ENCODE peak calls at places on chromosome 19, in ten cellular contexts. B, Z, X, S, C, H, Y, P, U and L are unnamed samples. For H3K36me3, the result is how much of the 10 kb centered on the place peaks cover.

GRCh38 chr19:47729468-47729798 is 15.9 kb upstream of the NOP53 start:
- DNase-seq in B (no peak), Z (peak), X (peak), S (peak), C (peak), H (peak), Y (no peak), P (peak), U (peak), L (peak)

GRCh38 chr19:48635263-48635965 is 1.8 kb downstream of the DBP start:
- DNase-seq in B (peak), Z (peak), X (no peak), S (peak), C (peak), H (no peak), Y (peak), P (no peak), U (no peak), L (no peak)

GRCh38 chr19:52428937-52429336 is at the start of gene ZNF534:
- DNase-seq in B (no peak), Z (no peak), X (no peak), S (no peak), C (no peak), H (no peak), Y (no peak), P (no peak), U (no peak), L (no peak)

GRCh38 chr19:50803633-50804419 is 13.6 kb downstream of the ACP4 start:
- DNase-seq in B (no peak), Z (no peak), X (no peak), S (no peak), C (no peak), H (peak), Y (peak), P (no peak), U (no peak), L (no peak)

GRCh38 chr19:21566073-21566472 is 60.7 kb downstream of the ZNF429 start:
- DNase-seq in B (peak), Z (no peak), X (no peak), S (no peak), C (no peak), H (no peak), Y (no peak), P (no peak), U (no peak), L (no peak)

GRCh38 chr19:22893855-22894270 is 61.8 kb downstream of the ZNF723 start:
- DNase-seq in B (no peak), Z (no peak), X (no peak), S (no peak), C (no peak), H (no peak), Y (no peak), P (no peak), U (no peak), L (no peak)

GRCh38 chr19:28416245-28416644 is 796.7 kb downstream of the UQCRFS1 start:
- DNase-seq in B (no peak), Z (no peak), X (no peak), S (no peak), C (no peak), H (no peak), Y (no peak), P (no peak), U (no peak), L (no peak)

GRCh38 chr19:3618144-3618810 is 8.3 kb downstream of the CACTIN start:
- DNase-seq in B (peak), Z (peak), X (peak), S (peak), C (peak), H (no peak), Y (peak), P (no peak), U (peak), L (no peak)

GRCh38 chr19:49468199-49468598 is 5.8 kb upstream of the FLT3LG start:
- DNase-seq in B (no peak), Z (no peak), X (no peak), S (no peak), C (no peak), H (peak), Y (no peak), P (no peak), U (no peak), L (no peak)

GRCh38 chr19:46714523-46715106 is 2.3 kb downstream of the PRKD2 start:
- DNase-seq in B (no peak), Z (no peak), X (no peak), S (no peak), C (no peak), H (no peak), Y (peak), P (no peak), U (no peak), L (no peak)

GRCh38 chr19:55581145-55581827 is 638 bp upstream of the ZNF579 start:
- DNase-seq in B (no peak), Z (no peak), X (no peak), S (no peak), C (no peak), H (no peak), Y (no peak), P (no peak), U (no peak), L (no peak)

GRCh38 chr19:10748924-10749434 is 31.1 kb downstream of the DNM2 start:
- DNase-seq in B (peak), Z (peak), X (no peak), S (peak), C (no peak), H (no peak), Y (no peak), P (no peak), U (no peak), L (no peak)

GRCh38 chr19:49560358-49560900 is 19.9 kb downstream of the NOSIP start:
- DNase-seq in B (no peak), Z (no peak), X (no peak), S (no peak), C (peak), H (peak), Y (no peak), P (no peak), U (no peak), L (no peak)

GRCh38 chr19:48933382-48933932 is at the start of gene DHDH:
- DNase-seq in B (peak), Z (peak), X (peak), S (peak), C (peak), H (peak), Y (peak), P (no peak), U (peak), L (no peak)

GRCh38 chr19:43720936-43721335 is 5.1 kb downstream of the IRGC start:
- DNase-seq in B (no peak), Z (no peak), X (no peak), S (no peak), C (no peak), H (no peak), Y (no peak), P (no peak), U (no peak), L (no peak)

GRCh38 chr19:37470216-37470615 is 1.1 kb downstream of the ZNF570 start:
- DNase-seq in B (no peak), Z (no peak), X (no peak), S (no peak), C (no peak), H (no peak), Y (no peak), P (no peak), U (no peak), L (no peak)

GRCh38 chr19:50830266-50831025 is 2.9 kb downstream of the KLK15 start:
- DNase-seq in B (no peak), Z (no peak), X (no peak), S (no peak), C (no peak), H (no peak), Y (no peak), P (no peak), U (no peak), L (no peak)

GRCh38 chr19:27746691-27747380 is 1466.1 kb downstream of the UQCRFS1 start:
- DNase-seq in B (peak), Z (peak), X (peak), S (peak), C (peak), H (peak), Y (no peak), P (no peak), U (peak), L (no peak)

GRCh38 chr19:45473366-45474190 is 5.8 kb downstream of the FOSB start:
- DNase-seq in B (no peak), Z (peak), X (no peak), S (no peak), C (no peak), H (no peak), Y (no peak), P (no peak), U (no peak), L (no peak)

GRCh38 chr19:42121666-42122069 is 10.6 kb downstream of the POU2F2 start:
- DNase-seq in B (peak), Z (no peak), X (peak), S (no peak), C (peak), H (no peak), Y (peak), P (peak), U (peak), L (no peak)

GRCh38 chr19:46913198-46913851 is 52.5 kb downstream of the ARHGAP35 start:
- DNase-seq in B (peak), Z (no peak), X (no peak), S (no peak), C (no peak), H (no peak), Y (no peak), P (no peak), U (no peak), L (no peak)

GRCh38 chr19:48565090-48565489 is 13.1 kb downstream of the SULT2B1 start:
- DNase-seq in B (no peak), Z (no peak), X (peak), S (no peak), C (no peak), H (no peak), Y (no peak), P (no peak), U (peak), L (no peak)

GRCh38 chr19:38626401-38626800 is 7.4 kb downstream of the EIF3K start:
- DNase-seq in B (no peak), Z (no peak), X (no peak), S (no peak), C (no peak), H (no peak), Y (no peak), P (no peak), U (no peak), L (no peak)

GRCh38 chr19:38632476-38633213 is 13.7 kb downstream of the EIF3K start:
- DNase-seq in B (no peak), Z (no peak), X (no peak), S (no peak), C (no peak), H (no peak), Y (no peak), P (no peak), U (no peak), L (no peak)

GRCh38 chr19:38634757-38635482 is 12.5 kb upstream of the ACTN4 start:
- DNase-seq in B (peak), Z (peak), X (peak), S (peak), C (peak), H (no peak), Y (peak), P (no peak), U (peak), L (no peak)

GRCh38 chr19:38624822-38625221 is 5.8 kb downstream of the EIF3K start:
- DNase-seq in B (no peak), Z (no peak), X (no peak), S (no peak), C (no peak), H (no peak), Y (no peak), P (no peak), U (no peak), L (no peak)

GRCh38 chr19:38629568-38629967 is 10.6 kb downstream of the EIF3K start:
- DNase-seq in B (no peak), Z (no peak), X (no peak), S (no peak), C (no peak), H (no peak), Y (no peak), P (no peak), U (no peak), L (no peak)
- H3K36me3 ChIP-seq in B (under half), Z (under half), X (under half), S (under half), C (half or more), H (under half), Y (half or more), P (under half), U (half or more), L (under half)

DNA sequence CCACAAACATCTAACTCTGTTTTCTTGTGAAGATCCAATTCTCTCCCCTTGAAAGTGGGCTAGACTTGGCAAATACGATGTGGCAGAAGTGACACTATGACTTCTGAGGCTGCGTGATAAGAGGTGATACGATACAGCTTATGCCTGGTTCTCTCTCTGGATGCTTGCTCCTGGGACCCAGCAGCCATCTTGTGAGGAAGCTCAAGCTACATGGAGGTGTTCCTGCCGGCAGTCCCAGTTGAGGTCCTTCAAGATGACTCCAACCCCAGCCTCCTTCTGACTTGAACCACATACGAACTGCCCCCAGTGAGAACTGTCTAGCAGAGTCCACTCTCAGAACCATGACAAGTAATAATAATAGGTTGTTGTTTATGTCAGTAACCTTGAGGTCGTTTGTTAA is 10.7 kb upstream of the FEM1A start:
- DNase-seq in B (no peak), Z (no peak), X (no peak), S (no peak), C (no peak), H (no peak), Y (no peak), P (no peak), U (no peak), L (no peak)
- TF ChIP-seq CTCF in B (no peak), Z (no peak), X (no peak), S (no peak), C (no peak), H (no peak), Y (no peak), P (no peak), U (no peak), L (no peak)

GRCh38 chr19:33622809-33623511 is 1.2 kb downstream of the CHST8 start:
- DNase-seq in B (no peak), Z (no peak), X (no peak), S (no peak), C (no peak), H (no peak), Y (no peak), P (no peak), U (no peak), L (no peak)
- H3K4me3 ChIP-seq in B (no peak), Z (no peak), X (no peak), S (peak), C (peak), H (peak), Y (no peak), P (no peak), U (no peak), L (peak)

GRCh38 chr19:18915639-18916038 is 3.5 kb downstream of the COPE start:
- DNase-seq in B (peak), Z (no peak), X (peak), S (peak), C (no peak), H (no peak), Y (peak), P (no peak), U (peak), L (no peak)

GRCh38 chr19:18912933-18913332 is 6.3 kb downstream of the COPE start:
- DNase-seq in B (no peak), Z (no peak), X (no peak), S (no peak), C (no peak), H (no peak), Y (no peak), P (no peak), U (no peak), L (no peak)

GRCh38 chr19:18910010-18910409 is 9.2 kb downstream of the COPE start:
- DNase-seq in B (no peak), Z (no peak), X (no peak), S (no peak), C (no peak), H (no peak), Y (no peak), P (no peak), U (no peak), L (no peak)

GRCh38 chr19:18910801-18911436 is 8.3 kb downstream of the COPE start:
- DNase-seq in B (no peak), Z (no peak), X (no peak), S (peak), C (no peak), H (no peak), Y (no peak), P (no peak), U (no peak), L (no peak)

GRCh38 chr19:18913466-18913865 is 5.7 kb downstream of the COPE start:
- DNase-seq in B (no peak), Z (no peak), X (no peak), S (no peak), C (no peak), H (no peak), Y (no peak), P (no peak), U (no peak), L (no peak)
- H3K36me3 ChIP-seq in B (under half), Z (under half), X (under half), S (under half), C (half or more), H (under half), Y (half or more), P (under half), U (under half), L (under half)

GRCh38 chr19:12521996-12522395 is 29.3 kb downstream of the ZNF564 start:
- DNase-seq in B (no peak), Z (no peak), X (no peak), S (no peak), C (no peak), H (no peak), Y (peak), P (no peak), U (no peak), L (no peak)
- TF ChIP-seq CTCF in B (no peak), Z (no peak), X (peak), S (no peak), C (no peak), H (no peak), Y (peak), P (no peak), U (no peak), L (no peak)

GRCh38 chr19:2573916-2574315 is 98.0 kb downstream of the GADD45B start:
- DNase-seq in B (no peak), Z (no peak), X (no peak), S (no peak), C (peak), H (no peak), Y (no peak), P (no peak), U (no peak), L (no peak)
- H3K4me3 ChIP-seq in B (no peak), Z (no peak), X (no peak), S (no peak), C (no peak), H (no peak), Y (no peak), P (no peak), U (no peak), L (no peak)